ENCODE peak calls at places on chromosome 22, in nine cellular contexts. X is heart left ventricle, F is HCT116, L is fibroblast of lung, C is suprapubic skin, H is WTC11, I is LNCaP clone FGC, R is gastrocnemius medialis, E is vagina. W is an unnamed sample.

GRCh38 chr22:40396882-40397281 is 26.5 kb downstream of the SGSM3 start:
- DNase-seq in X (no peak), F (no peak), L (peak), C (no peak), H (peak), I (peak), R (no peak), E (no peak), W (no peak)

GRCh38 chr22:42621505-42622002 is 6.9 kb upstream of the POLDIP3 start:
- DNase-seq in X (peak), F (peak), L (peak), C (peak), H (peak), I (no peak), R (peak), E (no peak), W (peak)

GRCh38 chr22:25942989-25943411 is 201.0 kb downstream of the MYO18B start:
- DNase-seq in X (peak), F (no peak), L (no peak), C (no peak), H (peak), I (no peak), R (peak), E (no peak), W (no peak)

GRCh38 chr22:19687561-19688300 is 26.6 kb upstream of the SEPTIN5 start:
- DNase-seq in X (no peak), F (no peak), L (no peak), C (no peak), H (no peak), I (no peak), R (peak), E (no peak), W (no peak)

GRCh38 chr22:21942407-21942895 is 10.2 kb downstream of the PPM1F start:
- DNase-seq in X (peak), F (peak), L (peak), C (peak), H (no peak), I (no peak), R (peak), E (no peak), W (no peak)

GRCh38 chr22:50261615-50262459 is at the start of gene MAPK12:
- DNase-seq in X (no peak), F (no peak), L (peak), C (no peak), H (peak), I (no peak), R (peak), E (no peak), W (no peak)

GRCh38 chr22:24507742-24508141 is 12.6 kb downstream of the UPB1 start:
- DNase-seq in X (no peak), F (no peak), L (no peak), C (no peak), H (peak), I (no peak), R (no peak), E (no peak), W (no peak)

GRCh38 chr22:27100789-27101188 is 443.4 kb downstream of the MIAT start:
- DNase-seq in X (no peak), F (no peak), L (peak), C (no peak), H (peak), I (no peak), R (no peak), E (no peak), W (no peak)

GRCh38 chr22:42978453-42979103 is 36.4 kb downstream of the PACSIN2 start:
- DNase-seq in X (no peak), F (no peak), L (peak), C (peak), H (no peak), I (peak), R (no peak), E (no peak), W (no peak)

GRCh38 chr22:41512421-41513194 is 31.7 kb downstream of the POLR3H start:
- DNase-seq in X (peak), F (peak), L (peak), C (no peak), H (peak), I (peak), R (peak), E (no peak), W (no peak)

GRCh38 chr22:49199224-49199623 is 628.4 kb downstream of the BRD1 start:
- DNase-seq in X (no peak), F (no peak), L (no peak), C (peak), H (peak), I (no peak), R (peak), E (no peak), W (no peak)

GRCh38 chr22:42010778-42011177 is 12.2 kb downstream of the WBP2NL start:
- DNase-seq in X (no peak), F (no peak), L (no peak), C (no peak), H (no peak), I (no peak), R (no peak), E (no peak), W (no peak)

GRCh38 chr22:23823331-23823791 is 15.4 kb downstream of the DERL3 start:
- DNase-seq in X (peak), F (no peak), L (peak), C (no peak), H (no peak), I (no peak), R (no peak), E (no peak), W (no peak)

GRCh38 chr22:20486229-20486628 is 9.4 kb downstream of the KLHL22 start:
- DNase-seq in X (no peak), F (no peak), L (no peak), C (no peak), H (no peak), I (no peak), R (no peak), E (no peak), W (no peak)

GRCh38 chr22:41193829-41194228 is 11.3 kb upstream of the L3MBTL2 start:
- DNase-seq in X (no peak), F (no peak), L (no peak), C (peak), H (no peak), I (no peak), R (no peak), E (no peak), W (no peak)

GRCh38 chr22:38957046-38957770 is at the start of gene APOBEC3A:
- DNase-seq in X (peak), F (no peak), L (no peak), C (no peak), H (no peak), I (no peak), R (no peak), E (no peak), W (no peak)

GRCh38 chr22:23401111-23401909 is 178.8 kb downstream of the IGLL1 start:
- DNase-seq in X (no peak), F (no peak), L (peak), C (peak), H (peak), I (no peak), R (no peak), E (no peak), W (no peak)

GRCh38 chr22:47154621-47155081 is 392.2 kb downstream of the TBC1D22A start:
- DNase-seq in X (peak), F (no peak), L (peak), C (no peak), H (no peak), I (peak), R (peak), E (no peak), W (no peak)

GRCh38 chr22:47653921-47654320 is 891.5 kb downstream of the TBC1D22A start:
- DNase-seq in X (no peak), F (no peak), L (no peak), C (no peak), H (no peak), I (no peak), R (no peak), E (peak), W (no peak)

GRCh38 chr22:49084203-49084602 is 743.5 kb downstream of the BRD1 start:
- DNase-seq in X (no peak), F (peak), L (no peak), C (no peak), H (no peak), I (no peak), R (no peak), E (no peak), W (no peak)

GRCh38 chr22:36445158-36445668 is 36.2 kb downstream of the TXN2 start:
- DNase-seq in X (peak), F (no peak), L (peak), C (no peak), H (no peak), I (peak), R (no peak), E (no peak), W (no peak)

GRCh38 chr22:28021116-28021997 is 102.3 kb upstream of the PITPNB start:
- DNase-seq in X (no peak), F (no peak), L (no peak), C (peak), H (no peak), I (no peak), R (no peak), E (no peak), W (no peak)

GRCh38 chr22:11613898-11614755 is 3913.9 kb upstream of the OR11H1 start:
- DNase-seq in X (no peak), F (no peak), L (no peak), C (no peak), H (no peak), I (no peak), R (no peak), E (peak), W (no peak)

GRCh38 chr22:50548046-50548912 is 2.6 kb downstream of the KLHDC7B start:
- DNase-seq in X (no peak), F (no peak), L (no peak), C (no peak), H (no peak), I (no peak), R (no peak), E (no peak), W (no peak)

GRCh38 chr22:41915035-41915782 is at the start of gene SHISA8:
- DNase-seq in X (no peak), F (no peak), L (peak), C (no peak), H (peak), I (no peak), R (no peak), E (no peak), W (no peak)

GRCh38 chr22:50048836-50049235 is 9.3 kb downstream of the TTLL8 start:
- DNase-seq in X (peak), F (no peak), L (no peak), C (no peak), H (no peak), I (no peak), R (no peak), E (no peak), W (no peak)

GRCh38 chr22:37806409-37807338 is 1.1 kb upstream of the GCAT start:
- DNase-seq in X (no peak), F (no peak), L (peak), C (no peak), H (peak), I (no peak), R (no peak), E (no peak), W (peak)
- TF ChIP-seq CTCF in X (no peak), F (no peak), L (no peak), C (no peak), H (no peak), I (no peak), R (no peak), E (no peak), W (no peak)

GRCh38 chr22:17580461-17581031 is 17.2 kb downstream of the SLC25A18 start:
- DNase-seq in X (no peak), F (no peak), L (peak), C (no peak), H (peak), I (no peak), R (no peak), E (no peak), W (no peak)
- TF ChIP-seq CTCF in X (no peak), F (no peak), L (no peak), C (no peak), H (no peak), I (no peak), R (no peak), E (no peak), W (no peak)

DNA sequence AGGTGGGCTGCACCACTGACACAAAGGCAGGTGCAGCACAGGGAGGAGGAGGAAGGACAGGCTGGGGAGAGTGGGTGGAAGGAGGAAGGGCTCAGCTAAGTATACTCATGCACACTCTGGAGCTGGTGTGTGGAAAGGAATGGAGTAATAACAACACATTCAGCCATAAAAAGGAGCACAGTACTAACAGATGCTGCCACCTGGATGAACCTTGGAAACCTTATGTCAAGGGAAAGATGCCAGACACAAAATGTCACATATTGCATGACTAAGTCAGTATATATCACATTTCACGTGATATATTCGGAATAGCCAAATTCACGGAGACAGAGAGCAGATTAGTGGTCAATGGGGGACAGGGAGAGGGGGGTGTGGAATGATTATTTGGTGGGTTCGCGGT is 389.6 kb upstream of the SYN3 start:
- DNase-seq in X (no peak), F (no peak), L (no peak), C (no peak), H (no peak), I (no peak), R (no peak), E (no peak), W (no peak)
- TF ChIP-seq CTCF in X (no peak), F (no peak), L (no peak), C (no peak), H (no peak), I (no peak), R (no peak), E (no peak), W (no peak)

GRCh38 chr22:35155403-35156025 is 89.6 kb downstream of the ISX start:
- DNase-seq in X (no peak), F (no peak), L (no peak), C (no peak), H (peak), I (no peak), R (no peak), E (no peak), W (no peak)
- TF ChIP-seq CTCF in X (no peak), F (no peak), L (no peak), C (no peak), H (no peak), I (no peak), R (no peak), E (no peak), W (no peak)

DNA sequence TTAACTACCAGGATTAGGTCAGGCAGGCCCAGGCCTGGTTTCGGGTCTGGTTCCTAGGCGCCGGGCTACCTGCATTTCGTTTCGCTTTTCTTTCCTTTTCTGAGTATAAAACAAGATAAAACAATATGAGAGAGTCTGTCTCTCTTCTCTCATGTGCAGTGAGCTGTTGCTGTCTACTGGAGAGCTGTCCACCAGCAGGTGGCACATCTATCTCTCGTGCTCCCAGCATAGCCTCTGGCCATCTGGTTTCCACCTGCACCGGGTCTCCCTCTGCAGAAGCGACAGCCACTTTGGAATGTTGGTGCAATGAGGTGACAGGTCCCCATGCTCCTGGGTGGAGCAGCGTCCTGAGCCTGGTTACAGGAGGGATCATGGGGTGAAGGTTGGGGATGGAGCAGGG is 27.7 kb downstream of the RIBC2 start:
- DNase-seq in X (peak), F (peak), L (peak), C (no peak), H (peak), I (peak), R (peak), E (no peak), W (peak)
- TF ChIP-seq CTCF in X (peak), F (peak), L (peak), C (peak), H (no peak), I (peak), R (peak), E (peak), W (peak)

W was measured in D721Med.